ENCODE peak calls at places on chromosome X, in five cellular contexts. V is astrocyte of the spinal cord; O is body of pancreas; F is CD4-positive, CD25-positive, alpha-beta regulatory T cell; Z is RWPE2. K is an unnamed sample.

GRCh38 chrX:118603981-118604380 is 108.4 kb downstream of the DOCK11 start:
- DNase-seq in F (peak), Z (no peak), O (peak), V (peak), K (peak)

GRCh38 chrX:49192722-49193328 is 6.7 kb upstream of the PRICKLE3 start:
- DNase-seq in F (peak), Z (no peak), O (peak), V (peak), K (peak)

GRCh38 chrX:9562851-9563250 is 98.0 kb downstream of the TBL1X start:
- DNase-seq in Z (peak), O (no peak), V (peak), F (no peak), K (no peak)

GRCh38 chrX:13283512-13283911 is 36.3 kb downstream of the ATXN3L start:
- DNase-seq in F (peak), Z (no peak), V (no peak), O (no peak), K (peak)

GRCh38 chrX:119391279-119391678 is 7.9 kb upstream of the SLC25A43 start:
- DNase-seq in V (peak), Z (no peak), F (peak), O (peak), K (peak)

GRCh38 chrX:10932842-10933440 is 178.2 kb upstream of the HCCS start:
- DNase-seq in Z (no peak), O (no peak), F (no peak), V (no peak), K (no peak)

GRCh38 chrX:123779908-123780396 is 47.1 kb upstream of the THOC2 start:
- DNase-seq in Z (no peak), F (no peak), V (no peak), O (no peak), K (no peak)

GRCh38 chrX:86039625-86040568 is 7.5 kb downstream of the CHM start:
- DNase-seq in O (no peak), F (no peak), Z (no peak), V (no peak), K (no peak)

GRCh38 chrX:66760648-66761047 is 121.8 kb upstream of the EDA2R start:
- DNase-seq in O (no peak), Z (no peak), V (no peak), F (no peak), K (peak)

GRCh38 chrX:12956704-12957541 is 18.0 kb upstream of the TMSB4X start:
- DNase-seq in V (peak), F (peak), Z (no peak), O (peak), K (peak)

GRCh38 chrX:16786791-16787735 is 797 bp downstream of the TXLNG start:
- DNase-seq in V (no peak), Z (no peak), F (peak), O (peak), K (no peak)

GRCh38 chrX:108307408-108308085 is 130.7 kb downstream of the COL4A6 start:
- DNase-seq in Z (no peak), F (no peak), V (no peak), O (no peak), K (no peak)

GRCh38 chrX:140503714-140504351 is 1.0 kb downstream of the SOX3 start:
- DNase-seq in V (peak), Z (no peak), O (no peak), F (no peak), K (no peak)

GRCh38 chrX:74431807-74432206 is 10.5 kb downstream of the SLC16A2 start:
- DNase-seq in O (no peak), F (no peak), Z (no peak), V (no peak), K (no peak)

GRCh38 chrX:45449982-45450381 is 249.3 kb upstream of the DIPK2B start:
- DNase-seq in F (no peak), V (peak), O (no peak), Z (no peak), K (no peak)

GRCh38 chrX:39614680-39614998 is 483.1 kb downstream of the BCOR start:
- DNase-seq in Z (no peak), F (no peak), V (no peak), O (no peak), K (no peak)

GRCh38 chrX:71254092-71254941 is at the start of gene ZMYM3:
- DNase-seq in F (peak), O (peak), Z (peak), V (peak), K (peak)

GRCh38 chrX:100409316-100410082 is 574 bp downstream of the PCDH19 start:
- DNase-seq in O (no peak), V (no peak), Z (no peak), F (no peak), K (no peak)

GRCh38 chrX:53445977-53446376 is 11.8 kb upstream of the HSD17B10 start:
- DNase-seq in F (peak), O (peak), Z (no peak), V (peak), K (peak)

GRCh38 chrX:70096052-70096451 is 33.8 kb downstream of the OTUD6A start:
- DNase-seq in Z (no peak), O (no peak), F (peak), V (no peak), K (no peak)

GRCh38 chrX:44162964-44163475 is 180.5 kb downstream of the EFHC2 start:
- DNase-seq in V (no peak), F (no peak), O (peak), Z (no peak), K (no peak)

GRCh38 chrX:3589474-3589873 is 124.0 kb downstream of the PRKX start:
- DNase-seq in O (no peak), F (no peak), V (no peak), Z (no peak), K (no peak)

GRCh38 chrX:40151211-40152172 is 53.7 kb upstream of the BCOR start:
- DNase-seq in V (no peak), O (no peak), F (no peak), Z (no peak), K (no peak)

GRCh38 chrX:72121381-72121780 is 10.3 kb downstream of the RTL5 start:
- DNase-seq in O (no peak), V (peak), F (peak), Z (no peak), K (no peak)

GRCh38 chrX:70970482-70970999 is 39.6 kb upstream of the SLC7A3 start:
- DNase-seq in F (peak), Z (no peak), O (no peak), V (peak), K (no peak)

GRCh38 chrX:131828482-131828881 is 194.6 kb upstream of the STK26 start:
- DNase-seq in Z (no peak), O (no peak), F (no peak), V (no peak), K (no peak)

GRCh38 chrX:131826572-131826971 is 196.5 kb upstream of the STK26 start:
- DNase-seq in F (no peak), Z (no peak), V (no peak), O (no peak), K (no peak)

GRCh38 chrX:131830400-131831184 is 192.5 kb upstream of the STK26 start:
- DNase-seq in F (peak), V (peak), Z (no peak), O (peak), K (no peak)

GRCh38 chrX:131827935-131828334 is 195.2 kb upstream of the STK26 start:
- DNase-seq in O (no peak), F (peak), V (peak), Z (no peak), K (peak)

GRCh38 chrX:131831185-131831520 is 191.9 kb upstream of the STK26 start:
- DNase-seq in O (no peak), F (no peak), Z (no peak), V (no peak), K (no peak)
- H3K4me3 ChIP-seq in O (no peak), F (no peak), Z (no peak), V (peak), K (no peak)

GRCh38 chrX:56802428-56802827 is 73.4 kb downstream of the NBDY start:
- DNase-seq in Z (no peak), V (no peak), O (no peak), F (no peak), K (no peak)
- H3K4me3 ChIP-seq in Z (no peak), V (no peak), O (no peak), F (no peak), K (no peak)

GRCh38 chrX:153876112-153876491 is 9.9 kb downstream of the L1CAM start:
- DNase-seq in F (no peak), O (no peak), V (no peak), Z (no peak), K (no peak)
- H3K4me3 ChIP-seq in F (no peak), O (no peak), V (no peak), Z (no peak), K (no peak)

GRCh38 chrX:131812847-131813825 is 210.0 kb upstream of the STK26 start:
- DNase-seq in V (peak), Z (no peak), F (peak), O (peak), K (no peak)

GRCh38 chrX:131818297-131818936 is 204.7 kb upstream of the STK26 start:
- DNase-seq in V (no peak), O (no peak), Z (no peak), F (no peak), K (no peak)

GRCh38 chrX:131821945-131822622 is 201.0 kb upstream of the STK26 start:
- DNase-seq in V (peak), Z (no peak), O (peak), F (peak), K (no peak)

GRCh38 chrX:131816551-131817136 is 206.5 kb upstream of the STK26 start:
- DNase-seq in F (peak), O (peak), V (peak), Z (no peak), K (no peak)
- H3K4me3 ChIP-seq in F (peak), O (no peak), V (peak), Z (no peak), K (no peak)

DNA sequence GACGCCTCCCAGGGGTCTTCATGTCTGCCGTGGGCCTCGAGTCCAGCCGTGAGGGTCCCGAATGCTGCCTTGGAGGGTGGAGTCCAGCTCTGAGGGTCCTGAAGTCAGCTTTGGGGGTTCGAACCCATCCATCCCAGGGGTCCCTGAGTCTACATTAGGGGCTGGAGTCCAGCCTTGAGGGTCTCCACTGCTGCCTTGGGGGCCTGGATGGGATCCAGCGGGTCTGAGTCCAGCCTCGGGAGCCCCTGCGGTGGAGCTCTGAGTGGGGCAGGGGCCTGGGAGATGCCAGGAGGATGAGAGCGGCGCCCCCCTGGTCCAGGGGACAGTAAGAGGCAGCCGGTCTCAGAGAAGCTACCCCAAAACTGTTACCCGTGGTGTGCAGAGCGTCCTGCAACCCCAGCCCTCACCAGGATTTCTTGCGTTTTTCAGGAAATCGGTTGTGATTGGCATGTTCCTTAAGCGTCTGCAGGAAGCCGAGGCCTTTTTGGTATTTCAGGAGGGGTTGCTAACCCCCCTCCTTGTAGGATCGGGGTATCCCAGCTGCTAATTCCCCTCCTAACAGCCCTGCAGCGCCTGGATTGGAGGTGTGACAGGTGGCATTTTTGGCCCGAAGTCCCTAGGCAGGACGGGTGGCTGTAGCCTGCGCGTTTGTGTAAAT is 1.7 kb upstream of the GTPBP6 start:
- DNase-seq in Z (peak), V (no peak), O (peak), F (no peak), K (no peak)
- H3K4me3 ChIP-seq in Z (peak), V (peak), O (peak), F (peak), K (peak)

GRCh38 chrX:154017766-154018517 is 1.8 kb downstream of the IRAK1 start:
- DNase-seq in Z (no peak), O (no peak), F (no peak), V (no peak), K (no peak)
- H3K4me3 ChIP-seq in Z (peak), O (no peak), F (no peak), V (peak), K (peak)

DNA sequence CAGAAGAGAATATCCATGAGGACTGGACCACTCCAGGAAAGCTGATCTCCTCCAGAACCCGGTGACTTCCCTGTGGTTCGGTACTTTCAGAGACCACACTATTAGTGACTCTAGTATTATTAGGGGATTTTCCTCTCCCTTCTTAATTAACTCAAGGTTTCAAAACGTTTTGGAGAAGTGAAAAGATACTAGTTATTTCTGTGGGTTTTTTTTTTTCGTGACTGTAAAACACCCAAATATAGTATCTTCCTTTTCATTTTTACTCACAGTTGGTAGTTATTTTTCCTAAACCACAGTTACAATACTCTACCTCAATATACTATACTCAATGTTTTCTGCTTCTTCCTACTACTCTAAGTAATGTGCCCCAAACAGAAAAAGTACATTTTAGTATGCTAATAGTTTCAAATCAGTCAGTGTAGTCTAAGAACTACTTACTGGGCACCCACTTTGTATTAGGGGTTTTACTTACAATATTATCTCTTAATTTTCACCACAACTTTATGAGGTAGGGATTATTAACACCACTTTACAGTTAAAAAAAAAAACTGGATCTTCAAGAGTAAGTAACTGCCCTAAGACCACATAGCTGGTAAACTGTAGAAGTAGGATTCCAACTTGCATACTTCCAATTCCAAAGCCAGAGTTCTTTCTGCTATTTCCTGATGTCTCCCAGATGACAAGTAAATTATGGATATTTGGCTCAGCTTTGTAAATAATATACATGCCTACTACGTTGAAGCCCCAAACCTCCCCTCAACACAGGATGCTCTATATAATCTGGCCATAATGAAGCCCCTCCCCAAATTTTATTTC is 45.0 kb downstream of the SLC9A7 start:
- DNase-seq in Z (no peak), O (no peak), V (no peak), F (no peak), K (no peak)
- H3K4me3 ChIP-seq in Z (no peak), O (no peak), V (no peak), F (peak), K (no peak)

GRCh38 chrX:103256651-103257050 is 1.7 kb upstream of the TCEAL8 start:
- DNase-seq in F (no peak), O (no peak), Z (no peak), V (no peak), K (no peak)

GRCh38 chrX:103250977-103251376 is 4.0 kb downstream of the TCEAL8 start:
- DNase-seq in V (no peak), Z (no peak), O (no peak), F (no peak), K (no peak)

GRCh38 chrX:103254171-103254824 is 657 bp downstream of the TCEAL8 start:
- DNase-seq in V (peak), Z (peak), F (peak), O (peak), K (peak)

GRCh38 chrX:103254921-103255455 is at the start of gene TCEAL8:
- DNase-seq in V (peak), F (peak), O (peak), Z (peak), K (peak)

DNA sequence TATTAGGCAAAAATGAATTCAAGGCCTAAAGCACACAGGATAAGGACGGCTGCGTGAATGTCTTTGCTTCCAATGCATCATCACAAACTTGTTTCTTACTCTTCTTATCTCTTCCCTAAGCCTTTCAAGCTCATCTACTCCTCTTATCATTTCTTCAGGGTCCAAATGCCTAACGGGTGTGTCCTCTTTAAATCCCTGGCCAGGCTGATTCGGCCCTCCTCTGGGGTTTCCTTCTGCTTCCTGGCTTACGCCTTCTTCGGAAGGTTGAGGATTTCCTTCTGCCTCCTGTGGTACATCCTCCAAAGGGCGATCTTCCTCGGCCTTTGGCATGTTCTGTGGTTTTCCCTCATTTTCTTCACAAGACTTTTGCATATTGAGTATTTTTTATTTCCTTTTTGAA is 1.3 kb downstream of the TCEAL8 start:
- DNase-seq in V (peak), F (no peak), O (no peak), Z (no peak), K (no peak)
- H3K4me3 ChIP-seq in V (peak), F (peak), O (no peak), Z (peak), K (peak)

DNA sequence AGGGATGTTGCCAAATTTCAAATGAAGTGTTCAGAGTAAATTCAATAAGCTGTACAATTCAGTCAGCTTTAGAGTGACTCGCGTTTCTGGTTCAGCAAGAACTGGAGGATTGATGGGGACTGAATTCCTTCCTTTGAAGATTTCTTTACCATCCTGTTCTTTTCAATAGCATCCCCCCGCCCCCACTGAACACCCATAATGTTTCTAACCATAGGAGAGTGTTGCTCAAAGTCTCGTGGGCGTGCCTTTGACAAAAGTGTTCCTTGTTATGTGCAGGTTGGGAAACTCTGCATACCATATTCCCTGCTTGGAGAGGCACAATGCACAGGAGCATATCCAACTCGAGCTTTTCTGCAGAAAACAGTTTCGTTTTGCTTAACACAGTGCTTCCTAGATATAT is 323.5 kb upstream of the CASK start:
- DNase-seq in V (no peak), F (no peak), Z (no peak), O (no peak), K (no peak)
- H3K4me3 ChIP-seq in V (no peak), F (no peak), Z (no peak), O (no peak), K (no peak)